ENCODE peak calls at places on chromosomes 1 and 21, in four cellular contexts. I is A549, C is GM12878, O is K562. T is an unnamed sample.

GRCh38 chr1:231926933-231927332 is 300.3 kb downstream of the DISC1 start:
- DNase-seq in I (no peak), C (no peak), O (no peak), T (no peak)

GRCh38 chr1:100538935-100539835 is 1.2 kb downstream of the GPR88 start:
- DNase-seq in I (peak), C (no peak), O (no peak), T (peak)

GRCh38 chr21:35603471-35603870 is 456.9 kb downstream of the SETD4 start:
- DNase-seq in I (no peak), C (no peak), O (no peak), T (no peak)

GRCh38 chr1:169426174-169426716 is 1.0 kb downstream of the CCDC181 start:
- DNase-seq in I (no peak), C (no peak), O (no peak), T (no peak)

GRCh38 chr1:207925210-207925609 is 14.3 kb upstream of the CD34 start:
- DNase-seq in I (no peak), C (no peak), O (peak), T (no peak)

GRCh38 chr1:53182111-53182593 is 14.5 kb upstream of the CPT2 start:
- DNase-seq in I (peak), C (peak), O (peak), T (peak)

GRCh38 chr1:44423706-44424546 is 18.9 kb downstream of the RNF220 start:
- DNase-seq in I (no peak), C (no peak), O (no peak), T (peak)

GRCh38 chr21:43827015-43827611 is 37.7 kb downstream of the RRP1 start:
- DNase-seq in I (peak), C (no peak), O (no peak), T (peak)

GRCh38 chr1:152458384-152459185 is 44.5 kb upstream of the CRNN start:
- DNase-seq in I (peak), C (peak), O (peak), T (peak)

GRCh38 chr1:109935451-109935900 is 24.8 kb downstream of the CSF1 start:
- DNase-seq in I (no peak), C (no peak), O (no peak), T (no peak)

GRCh38 chr1:9884805-9885204 is 25.3 kb downstream of the CTNNBIP1 start:
- DNase-seq in I (no peak), C (no peak), O (no peak), T (no peak)

GRCh38 chr1:114982251-114982650 is 47.4 kb upstream of the TSHB start:
- DNase-seq in I (no peak), C (no peak), O (no peak), T (no peak)

GRCh38 chr1:23566304-23566703 is 7.0 kb upstream of the ID3 start:
- DNase-seq in I (no peak), C (no peak), O (no peak), T (no peak)

GRCh38 chr1:203342192-203342940 is 8.6 kb downstream of the FMOD start:
- DNase-seq in I (peak), C (no peak), O (peak), T (peak)

GRCh38 chr1:32701951-32702598 is 495 bp downstream of the SYNC start:
- DNase-seq in I (no peak), C (no peak), O (no peak), T (peak)

GRCh38 chr1:207219979-207220889 is 101.2 kb upstream of the CD55 start:
- DNase-seq in I (no peak), C (no peak), O (no peak), T (no peak)

DNA sequence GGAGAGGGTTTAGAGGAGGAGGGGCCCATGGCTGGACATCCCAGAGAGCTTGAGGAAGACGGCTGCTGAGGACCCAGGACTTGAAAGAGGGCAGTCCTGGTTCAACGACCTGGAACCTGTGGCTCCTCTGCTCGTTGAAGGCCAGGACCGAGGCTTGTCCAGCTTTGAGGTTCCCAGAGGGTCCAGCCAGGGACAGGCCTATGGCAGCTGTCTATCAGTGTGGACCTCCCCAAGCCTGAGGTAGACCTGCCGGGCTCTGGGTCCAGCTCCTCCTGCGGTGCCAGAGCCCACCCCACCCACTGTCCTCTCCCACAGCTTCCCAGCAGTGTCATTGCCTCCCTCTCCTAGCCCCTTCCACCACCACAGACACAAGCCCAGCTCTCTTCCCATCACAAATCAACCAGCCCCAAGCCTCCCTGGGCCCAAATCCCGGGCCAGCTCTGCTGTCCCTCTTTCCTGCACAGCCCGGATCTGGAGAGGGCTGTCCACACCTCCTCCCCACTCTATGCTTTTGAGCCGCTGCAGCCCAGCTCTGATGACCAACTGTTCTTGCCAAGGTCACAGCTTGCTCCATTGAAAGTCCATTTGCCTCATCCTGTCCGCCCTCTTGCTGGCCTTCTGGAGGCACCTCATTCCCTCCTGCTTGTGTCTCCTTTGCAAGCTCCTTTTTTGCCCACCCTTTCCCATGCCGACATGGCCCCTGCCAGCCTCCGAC is 48.7 kb upstream of the EDN2 start:
- DNase-seq in I (no peak), C (no peak), O (no peak), T (no peak)
- TF ChIP-seq ELK1 in I (no peak), C (no peak), O (no peak), T (no peak)

DNA sequence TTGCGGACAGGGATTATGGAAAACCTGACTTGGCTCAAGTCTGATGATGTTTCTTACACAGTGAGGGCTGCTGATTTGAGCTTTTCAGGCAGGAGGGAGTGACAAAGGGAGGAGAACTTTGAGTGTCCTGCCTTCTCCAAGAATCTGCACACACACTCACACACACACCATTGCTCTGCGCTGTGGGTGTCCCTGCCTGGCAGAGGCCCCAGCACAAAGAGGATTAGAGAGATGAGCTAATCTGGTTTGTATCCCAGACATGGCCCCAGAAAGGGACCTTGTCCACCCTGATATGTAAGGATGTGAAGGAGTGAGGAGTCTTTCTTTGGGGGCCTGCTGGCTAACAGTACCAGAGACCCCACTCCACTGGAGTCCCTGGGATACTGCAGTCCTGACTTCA is 5.9 kb upstream of the WNT2B start:
- DNase-seq in I (no peak), C (no peak), O (no peak), T (no peak)
- TF ChIP-seq ELK1 in I (no peak), C (no peak), O (no peak), T (no peak)

GRCh38 chr1:27568247-27569087 is 35.5 kb downstream of the AHDC1 start:
- DNase-seq in I (peak), C (peak), O (peak), T (peak)

GRCh38 chr1:27570383-27570755 is 33.6 kb downstream of the AHDC1 start:
- DNase-seq in I (no peak), C (no peak), O (no peak), T (no peak)

GRCh38 chr1:27569088-27569459 is 34.9 kb downstream of the AHDC1 start:
- DNase-seq in I (no peak), C (no peak), O (no peak), T (no peak)

GRCh38 chr1:27570823-27571222 is 33.1 kb downstream of the AHDC1 start:
- DNase-seq in I (no peak), C (no peak), O (no peak), T (no peak)

DNA sequence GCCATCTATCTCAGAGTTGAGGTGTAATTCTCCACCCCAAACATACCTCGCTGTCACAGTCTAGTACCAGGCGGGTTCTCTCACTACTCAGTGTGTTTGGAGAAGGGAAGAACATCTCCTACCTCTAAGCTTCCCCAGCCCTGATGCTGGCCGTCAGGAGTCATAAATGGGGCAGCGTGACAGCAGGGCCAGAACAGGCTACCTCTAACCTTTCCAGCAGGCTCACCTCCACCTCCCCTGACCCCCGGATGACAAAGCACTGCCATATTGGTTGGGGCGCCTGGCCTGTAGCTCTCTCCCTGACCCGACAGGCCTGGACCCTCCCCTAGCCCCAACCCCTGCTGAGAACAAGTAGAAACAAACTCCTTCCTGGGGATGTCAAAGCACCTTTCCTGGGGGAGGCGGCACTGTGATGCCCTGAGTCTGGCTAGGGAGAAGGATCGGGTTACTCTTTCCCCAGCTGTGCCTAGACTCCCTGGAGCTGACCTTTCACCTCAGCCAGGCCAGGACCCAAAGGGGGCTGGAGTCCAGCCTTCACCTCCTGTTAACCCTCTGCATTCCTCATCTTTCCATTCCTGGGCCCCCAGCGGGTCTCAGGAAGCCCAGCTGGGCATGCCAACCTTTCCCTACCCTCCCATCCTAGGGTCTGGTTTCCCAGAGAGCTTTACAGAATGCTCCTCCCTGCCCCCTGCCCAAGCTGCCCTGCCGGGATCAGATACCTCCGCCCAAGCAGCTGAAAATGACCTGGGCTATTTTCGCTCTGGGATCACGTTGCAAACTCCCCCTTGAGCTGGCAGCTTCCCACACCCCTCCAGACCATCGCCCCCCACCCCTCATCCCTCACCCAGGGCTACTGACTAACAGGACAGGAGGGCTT is 34.2 kb downstream of the AHDC1 start:
- DNase-seq in I (no peak), C (no peak), O (peak), T (no peak)
- TF ChIP-seq ELK1 in I (no peak), C (no peak), O (no peak), T (no peak)

GRCh38 chr1:25932321-25932720 is 26.1 kb upstream of the STMN1 start:
- DNase-seq in I (no peak), C (no peak), O (no peak), T (no peak)

GRCh38 chr1:25922633-25923567 is 16.7 kb upstream of the STMN1 start:
- DNase-seq in I (peak), C (no peak), O (no peak), T (no peak)

GRCh38 chr1:25926731-25927496 is 20.7 kb upstream of the STMN1 start:
- DNase-seq in I (no peak), C (no peak), O (peak), T (no peak)

GRCh38 chr1:25924454-25924853 is 18.2 kb upstream of the STMN1 start:
- DNase-seq in I (no peak), C (no peak), O (no peak), T (no peak)

GRCh38 chr1:25927541-25928265 is 21.5 kb upstream of the STMN1 start:
- DNase-seq in I (no peak), C (no peak), O (no peak), T (no peak)
- TF ChIP-seq ELK1 in I (no peak), C (no peak), O (no peak), T (no peak)

DNA sequence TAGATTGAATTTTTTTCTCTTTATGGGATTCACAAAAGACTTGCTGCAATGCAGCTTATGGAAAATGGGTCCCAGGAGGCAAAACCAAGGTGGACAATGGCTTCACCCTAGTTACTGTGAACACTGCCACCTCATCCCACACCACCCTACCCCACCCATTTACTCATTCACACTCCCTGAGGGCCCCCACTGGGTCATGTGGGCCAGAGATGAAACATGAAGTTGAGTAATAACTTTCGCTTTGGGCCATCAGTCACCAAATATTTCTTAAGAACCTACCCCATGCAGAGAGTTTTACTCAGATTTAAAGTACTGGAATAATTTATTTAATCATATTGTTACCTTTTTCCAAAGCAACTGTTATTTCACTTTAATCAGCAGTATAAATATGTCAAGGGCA is 191.8 kb downstream of the TPR start:
- DNase-seq in I (peak), C (no peak), O (no peak), T (peak)
- TF ChIP-seq ELK1 in I (no peak), C (no peak), O (no peak), T (no peak)